ENCODE peak calls at places on chromosomes 3 and 15, in four cellular contexts. M, E, C and P are unnamed samples.

GRCh38 chr3:150184426-150185071 is 213.9 kb upstream of the PFN2 start:
- DNase-seq in M (peak; percentile 36), E (no peak), C (no peak), P (peak; percentile 68)

GRCh38 chr15:85730001-85730820 is 64.5 kb downstream of the KLHL25 start:
- DNase-seq in M (peak; percentile 74), E (no peak), C (peak; percentile 73), P (peak; percentile 53)

GRCh38 chr3:36954452-36955134 is 9.7 kb upstream of the TRANK1 start:
- DNase-seq in M (no peak), E (no peak), C (no peak), P (no peak)

GRCh38 chr15:74433592-74434259 is at the start of gene SEMA7A:
- DNase-seq in M (peak; percentile 32), E (peak; percentile 57), C (peak; percentile 96), P (peak; percentile 64)

GRCh38 chr3:118165413-118165812 is 869.2 kb downstream of the IGSF11 start:
- DNase-seq in M (no peak), E (no peak), C (no peak), P (no peak)

GRCh38 chr3:152444029-152444641 is 175.4 kb downstream of the MBNL1 start:
- DNase-seq in M (peak; percentile 73), E (peak; percentile 33), C (peak; percentile 27), P (peak; percentile 42)

GRCh38 chr3:139120336-139120971 is 75.8 kb upstream of the PRR23C start:
- DNase-seq in M (peak; percentile 20), E (no peak), C (no peak), P (no peak)

GRCh38 chr15:42608110-42608531 is 32.7 kb downstream of the STARD9 start:
- DNase-seq in M (no peak), E (peak; percentile 71), C (no peak), P (no peak)

GRCh38 chr15:95590533-95591044 is 739.9 kb upstream of the NR2F2 start:
- DNase-seq in M (no peak), E (no peak), C (no peak), P (no peak)

GRCh38 chr3:123110238-123110952 is 43.6 kb downstream of the PDIA5 start:
- DNase-seq in M (no peak), E (no peak), C (no peak), P (no peak)

GRCh38 chr3:150183619-150184425 is 213.1 kb upstream of the PFN2 start:
- DNase-seq in M (peak; percentile 83), E (peak; percentile 37), C (peak; percentile 63), P (peak; percentile 50)

GRCh38 chr15:81774309-81774708 is 271.5 kb downstream of the MEX3B start:
- DNase-seq in M (no peak), E (no peak), C (no peak), P (no peak)

GRCh38 chr15:35705885-35706590 is 160.1 kb upstream of the DPH6 start:
- DNase-seq in M (no peak), E (no peak), C (no peak), P (no peak)

GRCh38 chr3:190589326-190589725 is 75.4 kb downstream of the IL1RAP start:
- DNase-seq in M (no peak), E (no peak), C (no peak), P (no peak)

GRCh38 chr3:135072431-135072830 is 277.4 kb downstream of the EPHB1 start:
- DNase-seq in M (no peak), E (no peak), C (no peak), P (no peak)

GRCh38 chr3:114508976-114509375 is 215.1 kb downstream of the TIGIT start:
- DNase-seq in M (no peak), E (no peak), C (no peak), P (no peak)

GRCh38 chr15:48722764-48723661 is 77.5 kb upstream of the FBN1 start:
- DNase-seq in M (peak; percentile 79), E (no peak), C (no peak), P (no peak)

GRCh38 chr15:83444936-83445335 is 2.2 kb upstream of the SH3GL3 start:
- DNase-seq in M (no peak), E (no peak), C (no peak), P (no peak)

GRCh38 chr3:180705619-180706018 is 26.3 kb upstream of the CCDC39 start:
- DNase-seq in M (no peak), E (no peak), C (no peak), P (no peak)

GRCh38 chr3:31581660-31582059 is 48.9 kb downstream of the STT3B start:
- DNase-seq in M (no peak), E (no peak), C (no peak), P (no peak)

GRCh38 chr3:33355611-33356010 is 78.4 kb downstream of the FBXL2 start:
- DNase-seq in M (peak; percentile 36), E (no peak), C (no peak), P (no peak)

GRCh38 chr15:66164788-66165187 is 88.8 kb downstream of the MEGF11 start:
- DNase-seq in M (no peak), E (no peak), C (no peak), P (no peak)

GRCh38 chr15:82737975-82738374 is 28.3 kb upstream of the AP3B2 start:
- DNase-seq in M (peak; percentile 34), E (no peak), C (no peak), P (no peak)

GRCh38 chr3:71045917-71046282 is 537.6 kb downstream of the FOXP1 start:
- DNase-seq in M (no peak), E (no peak), C (no peak), P (no peak)

GRCh38 chr3:27166888-27167287 is 202.3 kb downstream of the NEK10 start:
- DNase-seq in M (peak; percentile 3), E (no peak), C (peak; percentile 41), P (no peak)

GRCh38 chr3:120396469-120396868 is 47.3 kb upstream of the LRRC58 start:
- DNase-seq in M (no peak), E (no peak), C (no peak), P (no peak)

GRCh38 chr3:134364936-134365765 is 9.1 kb downstream of the AMOTL2 start:
- DNase-seq in M (no peak), E (no peak), C (no peak), P (no peak)

GRCh38 chr3:192875971-192876565 is 41.6 kb downstream of the MB21D2 start:
- DNase-seq in M (no peak), E (no peak), C (no peak), P (peak; percentile 74)

GRCh38 chr3:194537732-194538247 is 51.0 kb upstream of the ATP13A3 start:
- DNase-seq in M (peak; percentile 60), E (no peak), C (no peak), P (peak; percentile 67)

GRCh38 chr15:68097029-68097428 is 42.9 kb downstream of the PIAS1 start:
- DNase-seq in M (peak; percentile 48), E (no peak), C (no peak), P (no peak)

GRCh38 chr15:47718474-47719440 is 1.5 kb downstream of the SEMA6D start:
- DNase-seq in M (no peak), E (no peak), C (peak; percentile 56), P (no peak)

GRCh38 chr3:132154619-132155018 is 119.8 kb upstream of the CPNE4 start:
- DNase-seq in M (no peak), E (no peak), C (no peak), P (no peak)

GRCh38 chr3:64082917-64083587 is 59.8 kb upstream of the PSMD6 start:
- DNase-seq in M (no peak), E (no peak), C (no peak), P (no peak)

GRCh38 chr3:148229107-148229506 is 468.6 kb upstream of the AGTR1 start:
- DNase-seq in M (no peak), E (no peak), C (no peak), P (no peak)

DNA sequence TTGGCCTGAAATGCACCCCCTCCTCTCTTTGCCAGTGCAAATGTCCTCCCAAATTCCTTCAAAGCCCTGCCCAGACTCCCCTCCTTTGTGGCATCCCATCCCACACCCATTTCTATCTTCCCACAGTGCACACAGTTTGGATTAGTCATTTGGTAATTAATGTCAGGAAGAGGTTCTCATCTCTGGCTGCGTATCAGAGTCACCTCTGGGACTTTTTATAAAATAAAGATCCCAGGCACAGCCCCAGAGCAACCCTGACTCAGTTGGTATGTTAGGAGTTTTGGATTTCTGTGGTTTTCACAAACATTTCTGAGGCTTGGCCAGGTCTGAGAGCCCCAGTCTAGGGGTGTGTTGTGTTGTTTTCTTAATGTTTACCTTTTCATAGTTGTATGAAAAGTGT is 41.7 kb downstream of the C3orf20 start:
- DNase-seq in M (no peak), E (no peak), C (no peak), P (no peak)
- TF ChIP-seq PBX3 in M (no peak), E (no peak), C (no peak), P (no peak)

DNA sequence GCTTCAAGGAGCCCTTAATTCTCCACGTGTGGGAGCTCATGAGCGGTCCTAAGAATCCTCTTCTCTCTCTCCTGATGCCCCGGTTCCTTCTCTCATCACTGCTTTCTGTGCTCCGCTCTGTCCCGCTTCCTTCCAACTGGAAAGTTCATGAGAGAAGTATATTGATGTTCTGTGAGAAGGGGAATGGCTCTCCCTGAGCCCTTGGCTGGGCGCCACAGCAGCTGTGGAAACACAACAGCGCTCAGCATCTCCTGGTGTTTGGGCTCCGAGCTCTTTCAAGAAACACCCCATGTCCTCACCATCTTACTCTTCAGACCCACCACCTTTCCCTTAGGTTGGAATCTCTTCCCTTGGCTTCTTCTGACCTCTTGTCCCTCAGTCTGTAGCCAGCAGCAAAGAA is 161.7 kb downstream of the VGLL4 start:
- DNase-seq in M (no peak), E (no peak), C (no peak), P (no peak)
- TF ChIP-seq PBX3 in M (no peak), E (no peak), C (no peak), P (no peak)

DNA sequence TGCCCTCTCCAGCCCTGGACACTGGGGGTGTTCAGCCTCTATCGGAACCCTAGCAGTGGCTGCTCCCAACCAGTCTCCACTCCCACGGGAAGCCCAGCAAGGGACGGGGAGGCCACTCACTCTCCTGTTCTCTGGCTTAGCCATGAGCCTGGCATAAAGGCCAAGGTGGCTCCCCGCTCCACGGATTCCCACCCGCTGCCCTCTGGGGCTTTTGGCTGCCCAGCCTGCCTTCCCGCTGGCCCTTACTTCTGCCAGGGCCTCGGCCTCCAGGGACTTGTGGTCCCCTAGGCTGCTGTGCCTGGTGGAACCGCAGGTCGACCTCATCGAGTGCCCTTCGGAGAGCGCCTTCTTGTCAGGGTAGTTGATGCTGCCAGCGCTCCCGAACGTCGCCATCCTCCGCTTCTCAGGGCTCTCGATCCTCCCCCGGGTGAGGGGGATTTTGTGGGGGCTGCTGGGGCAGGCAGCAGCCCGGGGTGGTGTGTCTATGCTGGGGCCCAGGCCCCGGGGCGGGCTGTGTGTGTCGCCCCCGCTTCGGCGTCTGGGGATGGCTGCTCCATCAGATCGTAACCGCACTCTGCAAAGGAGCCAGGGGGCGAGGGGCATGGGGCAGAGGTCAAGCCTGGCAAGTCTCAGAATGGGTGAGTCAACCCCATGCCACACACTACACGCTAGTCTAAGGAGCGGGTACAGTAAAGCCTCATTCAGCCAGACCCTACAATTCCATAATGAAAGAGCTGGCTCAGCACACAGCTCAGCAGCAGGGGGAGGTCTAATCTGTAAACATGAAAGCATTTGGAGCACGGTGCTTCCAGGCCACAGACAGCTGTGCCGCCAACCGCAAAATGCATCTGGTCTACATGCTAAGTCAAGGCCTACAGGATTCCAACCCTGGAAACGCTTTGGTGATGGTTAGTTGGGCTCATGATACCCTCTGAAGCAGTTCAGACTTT is 27.3 kb upstream of the RAD18 start:
- DNase-seq in M (no peak), E (no peak), C (no peak), P (no peak)
- TF ChIP-seq PBX3 in M (no peak), E (no peak), C (no peak), P (no peak)

GRCh38 chr3:101851072-101851471 is 1.8 kb downstream of the NFKBIZ start:
- DNase-seq in M (no peak), E (no peak), C (no peak), P (no peak)
- TF ChIP-seq PBX3 in M (no peak), E (no peak), C (no peak), P (no peak)

GRCh38 chr15:99015677-99016568 is 8.3 kb upstream of the PGPEP1L start:
- DNase-seq in M (peak; percentile 22), E (no peak), C (peak; percentile 30), P (no peak)
- TF ChIP-seq PBX3 in M (no peak), E (no peak), C (no peak), P (no peak)

GRCh38 chr3:18135083-18135814 is 289.9 kb downstream of the SATB1 start:
- DNase-seq in M (no peak), E (no peak), C (no peak), P (no peak)
- TF ChIP-seq PBX3 in M (no peak), E (no peak), C (no peak), P (no peak)